ENCODE peak calls at places on chromosomes 3 and 15, in seven cellular contexts. I is AG09319, R is upper lobe of right lung, O is heart left ventricle, J is sigmoid colon, Q is AG04450, V is tibial nerve. X is an unnamed sample.

GRCh38 chr3:133269393-133269792 is 130.5 kb upstream of the BFSP2 start:
- DNase-seq in I (no peak), Q (no peak), O (no peak), R (no peak), J (no peak), V (no peak), X (no peak)

GRCh38 chr3:107813066-107813465 is 277.8 kb downstream of the CD47 start:
- DNase-seq in J (no peak), R (no peak), Q (no peak), I (no peak), O (no peak), V (no peak), X (no peak)

GRCh38 chr3:74847093-74847492 is 232.6 kb upstream of the CNTN3 start:
- DNase-seq in I (no peak), O (no peak), J (no peak), V (no peak), R (no peak), Q (no peak), X (no peak)

GRCh38 chr3:149010504-149010951 is 19.2 kb downstream of the GYG1 start:
- DNase-seq in V (no peak), J (no peak), Q (no peak), I (no peak), R (no peak), O (no peak), X (no peak)

GRCh38 chr15:35871812-35872211 is 325.8 kb upstream of the DPH6 start:
- DNase-seq in J (no peak), R (no peak), Q (no peak), I (no peak), V (no peak), O (no peak), X (no peak)

GRCh38 chr3:178455264-178455663 is 81.0 kb upstream of the KCNMB2 start:
- DNase-seq in V (no peak), O (no peak), R (no peak), Q (no peak), I (no peak), J (no peak), X (no peak)

GRCh38 chr3:12725436-12725835 is 33.6 kb downstream of the TMEM40 start:
- DNase-seq in O (no peak), V (no peak), I (no peak), Q (no peak), R (no peak), J (no peak), X (no peak)

GRCh38 chr3:194040501-194041273 is 95.3 kb upstream of the HES1 start:
- DNase-seq in V (no peak), I (no peak), Q (no peak), R (no peak), J (no peak), O (no peak), X (no peak)

GRCh38 chr15:41284425-41285177 is 47.8 kb downstream of the OIP5 start:
- DNase-seq in I (no peak), O (peak), V (no peak), Q (no peak), R (no peak), J (no peak), X (no peak)

GRCh38 chr3:112126501-112126900 is 6.5 kb downstream of the GCSAM start:
- DNase-seq in R (no peak), Q (no peak), O (no peak), I (no peak), V (no peak), J (no peak), X (no peak)

GRCh38 chr3:1092771-1093170 is at the start of gene CNTN6:
- DNase-seq in V (no peak), R (no peak), Q (no peak), O (no peak), J (no peak), I (no peak), X (no peak)

GRCh38 chr3:129613205-129613740 is 6.8 kb upstream of the PLXND1 start:
- DNase-seq in R (no peak), V (no peak), I (no peak), O (peak), Q (no peak), J (no peak), X (no peak)

GRCh38 chr3:132822837-132823236 is 100.6 kb upstream of the NPHP3 start:
- DNase-seq in R (no peak), I (no peak), J (no peak), V (no peak), Q (no peak), O (no peak), X (no peak)

GRCh38 chr3:82012775-82013174 is 251.3 kb upstream of the GBE1 start:
- DNase-seq in R (no peak), Q (no peak), J (no peak), V (no peak), I (no peak), O (no peak), X (no peak)

GRCh38 chr3:195107593-195107992 is 163.4 kb downstream of the XXYLT1 start:
- DNase-seq in I (no peak), R (peak), V (no peak), Q (no peak), J (peak), O (no peak), X (no peak)

GRCh38 chr3:37291275-37291700 is 116.9 kb upstream of the LRRFIP2 start:
- DNase-seq in Q (peak), R (no peak), O (no peak), V (no peak), I (peak), J (no peak), X (no peak)

GRCh38 chr3:72487078-72487765 is 361.0 kb downstream of the SHQ1 start:
- DNase-seq in Q (peak), V (no peak), R (peak), J (peak), O (peak), I (peak), X (peak)

GRCh38 chr15:37061996-37062395 is 38.4 kb downstream of the MEIS2 start:
- DNase-seq in Q (no peak), J (no peak), V (no peak), O (no peak), R (no peak), I (no peak), X (no peak)

GRCh38 chr3:122005033-122005565 is 16.9 kb downstream of the ILDR1 start:
- DNase-seq in J (no peak), Q (no peak), R (no peak), V (no peak), O (no peak), I (no peak), X (no peak)

GRCh38 chr3:98032881-98033280 is 2.2 kb downstream of the GABRR3 start:
- DNase-seq in I (no peak), J (no peak), O (no peak), Q (no peak), V (no peak), R (no peak), X (no peak)

GRCh38 chr3:125054436-125055164 is 1.2 kb downstream of the HEG1 start:
- DNase-seq in V (no peak), I (peak), J (no peak), R (no peak), O (peak), Q (no peak), X (no peak)

GRCh38 chr15:78003539-78004008 is 73.9 kb downstream of the TBC1D2B start:
- DNase-seq in J (peak), O (no peak), Q (no peak), V (no peak), R (peak), I (no peak), X (no peak)

GRCh38 chr15:31237042-31237324 is 89.7 kb upstream of the KLF13 start:
- DNase-seq in J (peak), O (no peak), R (no peak), I (no peak), Q (no peak), V (no peak), X (no peak)

GRCh38 chr3:12135029-12135634 is 23.6 kb downstream of the TIMP4 start:
- DNase-seq in I (peak), R (peak), O (peak), J (peak), V (peak), Q (no peak), X (peak)

GRCh38 chr15:67019886-67020520 is 45.4 kb upstream of the SMAD3 start:
- DNase-seq in V (no peak), Q (no peak), R (no peak), I (no peak), O (no peak), J (peak), X (no peak)

GRCh38 chr15:67019069-67019468 is 46.3 kb upstream of the SMAD3 start:
- DNase-seq in J (peak), I (no peak), Q (no peak), O (no peak), V (no peak), R (no peak), X (peak)

GRCh38 chr15:67018451-67018850 is 47.0 kb upstream of the SMAD3 start:
- DNase-seq in V (no peak), R (no peak), O (no peak), Q (no peak), J (no peak), I (no peak), X (peak)

GRCh38 chr15:67018026-67018425 is 47.4 kb upstream of the SMAD3 start:
- DNase-seq in Q (no peak), V (no peak), J (peak), R (no peak), I (no peak), O (no peak), X (no peak)

GRCh38 chr15:67017318-67017717 is 48.1 kb upstream of the SMAD3 start:
- DNase-seq in O (no peak), Q (no peak), R (no peak), J (no peak), V (no peak), I (no peak), X (no peak)
- TF ChIP-seq CTCF in O (no peak), Q (no peak), R (no peak), J (no peak), V (no peak), I (no peak), X (no peak)

GRCh38 chr3:168952551-168952950 is 711.0 kb downstream of the MECOM start:
- DNase-seq in J (no peak), I (peak), R (no peak), V (no peak), Q (no peak), O (no peak), X (no peak)
- TF ChIP-seq CTCF in J (no peak), I (peak), R (peak), V (peak), Q (peak), O (peak), X (no peak)

GRCh38 chr3:52057806-52058099 is 1.4 kb upstream of the DUSP7 start:
- DNase-seq in I (no peak), Q (no peak), R (no peak), J (no peak), V (no peak), O (no peak), X (no peak)

GRCh38 chr3:52055537-52056351 is 627 bp downstream of the DUSP7 start:
- DNase-seq in R (peak), Q (no peak), O (peak), J (peak), I (no peak), V (no peak), X (no peak)

GRCh38 chr3:52056521-52056967 is at the start of gene DUSP7:
- DNase-seq in V (peak), J (peak), O (peak), R (peak), I (no peak), Q (no peak), X (no peak)

GRCh38 chr3:52058111-52058510 is 1.7 kb upstream of the DUSP7 start:
- DNase-seq in I (no peak), R (no peak), J (no peak), V (no peak), Q (no peak), O (no peak), X (no peak)

GRCh38 chr3:52056968-52057805 is 816 bp upstream of the DUSP7 start:
- DNase-seq in R (peak), V (peak), O (peak), Q (peak), J (peak), I (peak), X (peak)
- TF ChIP-seq CTCF in R (no peak), V (no peak), O (no peak), Q (no peak), J (no peak), I (no peak), X (no peak)

GRCh38 chr3:10935028-10935427 is 57.5 kb upstream of the SLC6A1 start:
- DNase-seq in J (peak), V (no peak), R (peak), I (no peak), Q (no peak), O (no peak), X (no peak)

GRCh38 chr3:10932596-10932995 is 60.0 kb upstream of the SLC6A1 start:
- DNase-seq in V (no peak), I (no peak), O (no peak), J (peak), Q (no peak), R (peak), X (no peak)

GRCh38 chr3:10933021-10933420 is 59.5 kb upstream of the SLC6A1 start:
- DNase-seq in I (no peak), V (no peak), O (no peak), J (peak), R (peak), Q (no peak), X (peak)

GRCh38 chr3:10933470-10933957 is 59.0 kb upstream of the SLC6A1 start:
- DNase-seq in I (no peak), Q (no peak), V (no peak), J (peak), R (peak), O (no peak), X (no peak)

GRCh38 chr3:10933958-10934481 is 58.5 kb upstream of the SLC6A1 start:
- DNase-seq in O (no peak), J (peak), Q (peak), V (no peak), I (no peak), R (peak), X (no peak)
- TF ChIP-seq CTCF in O (no peak), J (no peak), Q (no peak), V (no peak), I (no peak), R (no peak), X (no peak)

GRCh38 chr3:138057384-138057783 is 47.4 kb downstream of the CLDN18 start:
- DNase-seq in I (no peak), R (no peak), J (no peak), V (no peak), O (no peak), Q (no peak), X (no peak)
- TF ChIP-seq CTCF in I (no peak), R (no peak), J (no peak), V (no peak), O (no peak), Q (no peak), X (no peak)

GRCh38 chr3:25027639-25028038 is 400.4 kb upstream of the RARB start:
- DNase-seq in V (no peak), R (no peak), I (no peak), Q (no peak), J (peak), O (no peak), X (no peak)

GRCh38 chr3:25018909-25019308 is 409.2 kb upstream of the RARB start:
- DNase-seq in V (no peak), I (no peak), J (no peak), Q (no peak), O (no peak), R (no peak), X (no peak)

GRCh38 chr3:25019506-25019905 is 408.6 kb upstream of the RARB start:
- DNase-seq in V (no peak), I (no peak), O (no peak), R (no peak), J (no peak), Q (no peak), X (no peak)

DNA sequence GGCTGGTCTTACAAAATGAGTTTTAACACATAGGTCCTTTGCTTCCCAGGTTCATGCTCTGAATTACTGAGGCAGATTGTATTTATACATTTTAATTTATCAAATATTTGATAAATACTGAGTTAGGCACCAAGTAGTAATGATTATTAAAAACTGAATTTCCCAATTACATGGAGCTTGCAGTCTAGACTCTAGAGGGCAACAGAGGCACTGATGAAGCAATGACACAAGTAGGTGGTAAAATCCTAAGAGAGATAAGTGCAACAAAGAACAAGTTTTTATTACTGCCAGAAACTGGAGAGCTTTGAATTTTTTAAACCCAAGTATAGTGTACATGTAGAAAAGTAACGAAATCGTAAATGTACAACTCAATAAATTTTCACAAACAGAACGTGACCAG is 406.2 kb upstream of the RARB start:
- DNase-seq in Q (no peak), V (no peak), O (no peak), J (no peak), I (no peak), R (no peak), X (no peak)
- TF ChIP-seq CTCF in Q (peak), V (peak), O (peak), J (peak), I (peak), R (peak), X (peak)

DNA sequence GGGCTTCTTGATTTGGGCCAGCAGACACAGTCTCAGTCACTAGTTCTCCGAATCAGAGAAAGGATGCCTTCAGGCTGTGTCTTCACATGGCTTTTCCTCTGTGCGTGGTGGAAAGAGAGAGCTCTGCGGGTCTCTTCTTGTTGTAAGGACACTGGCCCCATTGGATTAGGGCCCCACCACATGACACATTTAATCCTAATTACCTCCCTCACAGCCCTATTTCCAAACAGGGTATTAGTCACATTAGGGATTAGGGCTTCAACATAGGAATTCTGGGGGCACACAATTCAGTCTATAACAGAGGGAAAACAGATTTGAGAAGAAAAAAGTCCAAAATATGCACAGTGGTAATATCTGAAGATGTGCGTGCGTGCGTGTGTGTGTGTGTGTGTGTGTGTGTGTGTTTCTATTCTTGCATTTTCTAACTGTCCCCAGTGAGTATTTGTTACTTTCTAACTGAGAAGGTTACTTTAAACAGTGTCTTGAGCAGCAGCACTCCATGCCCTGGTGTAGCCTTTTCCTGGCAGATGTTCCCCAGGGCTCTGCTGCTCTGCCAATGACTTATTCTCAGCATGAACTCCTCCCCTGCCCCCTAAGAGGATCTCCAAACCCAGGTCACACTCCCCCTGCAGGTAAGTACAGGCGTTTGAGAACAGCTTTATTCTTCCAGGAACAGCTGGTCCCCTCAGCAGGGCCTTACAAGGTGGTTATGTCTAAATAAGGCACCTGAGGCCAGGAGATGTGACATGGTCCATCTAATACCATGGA is 72.9 kb downstream of the RPL39L start:
- DNase-seq in Q (no peak), I (no peak), O (no peak), R (no peak), J (no peak), V (no peak), X (no peak)
- TF ChIP-seq CTCF in Q (peak), I (peak), O (peak), R (peak), J (no peak), V (no peak), X (peak)

GRCh38 chr3:145639880-145640279 is 521.1 kb downstream of the PLOD2 start:
- DNase-seq in O (no peak), R (no peak), Q (no peak), V (no peak), I (no peak), J (no peak), X (no peak)
- TF ChIP-seq CTCF in O (no peak), R (no peak), Q (no peak), V (no peak), I (no peak), J (no peak), X (no peak)

X was measured in suprapubic skin.